ENCODE peak calls at places on chromosomes 12 and 14, in eight cellular contexts. W, H, T, M, Q, C, V and F are unnamed samples.

GRCh38 chr12:57340104-57340503 is 89.1 kb upstream of the STAC3 start:
- DNase-seq in W (peak; percentile 77), H (peak; percentile 72), T (peak; percentile 60), M (no peak), Q (peak; percentile 2), C (peak; percentile 41), V (peak; percentile 92), F (no peak)

GRCh38 chr12:28331130-28331529 is 140.9 kb downstream of the CCDC91 start:
- DNase-seq in W (no peak), H (no peak), T (no peak), M (no peak), Q (no peak), C (no peak), V (peak; percentile 52), F (no peak)

GRCh38 chr14:33685698-33686097 is 265.2 kb downstream of the EGLN3 start:
- DNase-seq in W (no peak), H (no peak), T (no peak), M (no peak), Q (no peak), C (no peak), V (no peak), F (no peak)

GRCh38 chr14:62616668-62617067 is 428.6 kb downstream of the KCNH5 start:
- DNase-seq in W (no peak), H (no peak), T (no peak), M (no peak), Q (no peak), C (no peak), V (peak; percentile 17), F (no peak)

GRCh38 chr14:92719890-92720323 is 28.5 kb downstream of the LGMN start:
- DNase-seq in W (peak; percentile 37), H (peak; percentile 24), T (no peak), M (no peak), Q (no peak), C (no peak), V (no peak), F (no peak)

GRCh38 chr14:51498411-51499227 is 153.1 kb upstream of the FRMD6 start:
- DNase-seq in W (peak; percentile 32), H (no peak), T (no peak), M (peak; percentile 91), Q (no peak), C (no peak), V (no peak), F (no peak)

GRCh38 chr14:101704140-101704539 is 57.4 kb upstream of the PPP2R5C start:
- DNase-seq in W (no peak), H (no peak), T (no peak), M (no peak), Q (no peak), C (no peak), V (no peak), F (no peak)

GRCh38 chr14:63852817-63853730 is at the start of gene SYNE2:
- DNase-seq in W (peak; percentile 78), H (peak; percentile 67), T (peak; percentile 83), M (peak; percentile 85), Q (peak; percentile 94), C (peak; percentile 82), V (peak; percentile 86), F (peak; percentile 76)

GRCh38 chr14:35385042-35385839 is 19.3 kb downstream of the NFKBIA start:
- DNase-seq in W (peak; percentile 94), H (peak; percentile 89), T (no peak), M (peak; percentile 45), Q (peak; percentile 25), C (peak; percentile 56), V (peak; percentile 91), F (no peak)

GRCh38 chr12:113846275-113846674 is 119.8 kb downstream of the RBM19 start:
- DNase-seq in W (peak; percentile 22), H (no peak), T (no peak), M (no peak), Q (no peak), C (no peak), V (no peak), F (no peak)

GRCh38 chr14:51424569-51425251 is 184.7 kb downstream of the TMX1 start:
- DNase-seq in W (peak; percentile 59), H (no peak), T (no peak), M (no peak), Q (peak; percentile 50), C (no peak), V (peak; percentile 86), F (no peak)

GRCh38 chr14:105328678-105329390 is 14.3 kb downstream of the PACS2 start:
- DNase-seq in W (no peak), H (no peak), T (no peak), M (no peak), Q (no peak), C (no peak), V (no peak), F (no peak)

GRCh38 chr14:69351385-69351784 is 46.7 kb downstream of the ERH start:
- DNase-seq in W (no peak), H (no peak), T (no peak), M (no peak), Q (no peak), C (no peak), V (no peak), F (no peak)

GRCh38 chr12:80040075-80040738 is 59.1 kb upstream of the OTOGL start:
- DNase-seq in W (peak; percentile 36), H (no peak), T (no peak), M (no peak), Q (no peak), C (no peak), V (peak; percentile 48), F (no peak)

GRCh38 chr14:32027255-32027939 is 49.7 kb upstream of the ARHGAP5 start:
- DNase-seq in W (peak; percentile 20), H (no peak), T (no peak), M (no peak), Q (no peak), C (peak; percentile 32), V (peak; percentile 22), F (no peak)

DNA sequence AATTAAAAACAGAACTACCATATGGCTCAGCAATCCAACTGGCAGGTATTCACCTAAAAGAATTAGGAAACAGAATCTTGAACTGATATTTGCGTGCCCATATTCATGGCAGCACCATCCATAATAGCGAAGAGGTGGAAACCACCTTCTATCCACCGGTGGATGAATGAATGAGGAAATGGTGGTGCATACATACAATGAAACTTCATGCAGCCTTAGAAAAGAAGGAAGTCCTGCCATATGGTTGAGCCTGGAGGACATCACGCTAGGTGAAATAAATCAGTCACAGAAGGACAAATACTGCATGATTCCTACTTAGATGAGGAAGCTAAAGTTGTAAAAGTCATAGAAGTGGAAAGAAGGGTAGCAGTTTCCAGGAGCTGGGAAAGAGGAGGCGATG is 6.6 kb downstream of the TCL1A start:
- DNase-seq in W (no peak), H (no peak), T (no peak), M (no peak), Q (no peak), C (no peak), V (no peak), F (no peak)
- H3K27ac ChIP-seq in W (no peak overlapping the region), H (no peak overlapping the region), T (no peak overlapping the region), M (no peak overlapping the region), Q (no peak overlapping the region), C (no peak overlapping the region), V (no peak overlapping the region), F (no peak overlapping the region)

GRCh38 chr14:102817942-102818940 is 41.0 kb downstream of the TRAF3 start:
- DNase-seq in W (peak; percentile 30), H (no peak), T (no peak), M (no peak), Q (no peak), C (no peak), V (no peak), F (no peak)
- H3K27ac ChIP-seq in W (no peak overlapping the region), H (no peak overlapping the region), T (no peak overlapping the region), M (no peak overlapping the region), Q (peak overlapping the region; percentile 13), C (no peak overlapping the region), V (no peak overlapping the region), F (peak overlapping the region; percentile 58)

GRCh38 chr12:94555687-94556086 is 94.7 kb downstream of the TMCC3 start:
- DNase-seq in W (no peak), H (no peak), T (no peak), M (no peak), Q (no peak), C (no peak), V (no peak), F (no peak)
- H3K27ac ChIP-seq in W (no peak overlapping the region), H (no peak overlapping the region), T (no peak overlapping the region), M (no peak overlapping the region), Q (no peak overlapping the region), C (no peak overlapping the region), V (no peak overlapping the region), F (no peak overlapping the region)

GRCh38 chr14:49641697-49642129 is 6.7 kb upstream of the DNAAF2 start:
- DNase-seq in W (no peak), H (no peak), T (no peak), M (peak; percentile 28), Q (no peak), C (no peak), V (peak; percentile 38), F (peak; percentile 84)
- H3K27ac ChIP-seq in W (no peak overlapping the region), H (peak overlapping the region; percentile 17), T (peak overlapping the region; percentile 36), M (peak overlapping the region; percentile 19), Q (peak overlapping the region; percentile 56), C (peak overlapping the region; percentile 17), V (peak overlapping the region; percentile 68), F (peak overlapping the region; percentile 71)

DNA sequence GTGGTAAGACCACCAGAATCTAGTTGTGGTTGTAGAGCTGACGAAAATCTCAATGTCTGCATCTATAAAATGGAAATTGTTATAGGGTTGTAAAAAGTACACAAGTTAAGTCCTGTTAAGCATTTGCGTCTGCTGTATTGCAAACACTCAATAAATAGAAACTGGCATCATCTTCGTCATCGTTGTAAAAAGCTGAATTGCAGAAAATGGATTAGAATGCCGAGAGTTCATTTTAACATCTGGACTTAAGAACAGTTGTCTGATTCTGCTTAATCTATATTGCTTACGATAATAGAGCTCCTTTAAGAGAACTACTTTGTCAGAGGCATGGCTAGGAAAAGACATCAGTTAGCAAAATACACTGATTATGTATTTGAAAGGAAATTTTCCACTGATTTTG is 33.2 kb downstream of the KCNMB4 start:
- DNase-seq in W (no peak), H (no peak), T (no peak), M (no peak), Q (no peak), C (no peak), V (no peak), F (no peak)
- H3K27ac ChIP-seq in W (no peak overlapping the region), H (no peak overlapping the region), T (no peak overlapping the region), M (no peak overlapping the region), Q (no peak overlapping the region), C (no peak overlapping the region), V (no peak overlapping the region), F (no peak overlapping the region)

DNA sequence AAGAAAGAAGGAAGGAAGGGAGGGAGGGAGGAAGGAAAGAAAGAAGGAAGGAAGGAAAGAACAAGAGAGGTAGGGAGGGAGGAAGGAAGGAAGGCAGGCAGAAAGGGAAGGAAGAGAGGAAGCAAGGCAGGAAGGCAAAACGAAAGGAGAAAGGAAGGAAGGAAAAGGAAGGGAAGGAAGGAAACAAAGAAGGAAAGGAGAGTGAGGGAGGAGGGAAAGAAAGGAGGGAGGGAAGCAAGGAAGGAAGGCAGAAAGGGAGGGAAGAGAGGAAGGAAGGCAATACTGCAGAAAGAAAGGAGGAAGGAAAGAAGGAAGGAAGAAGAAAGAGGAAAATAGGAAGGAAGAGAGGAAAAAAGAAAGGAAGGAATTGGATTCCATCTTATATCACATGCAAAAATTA is 1303.1 kb upstream of the TMEM132C start:
- DNase-seq in W (no peak), H (no peak), T (no peak), M (no peak), Q (no peak), C (no peak), V (no peak), F (no peak)
- H3K27ac ChIP-seq in W (no peak overlapping the region), H (no peak overlapping the region), T (no peak overlapping the region), M (no peak overlapping the region), Q (no peak overlapping the region), C (no peak overlapping the region), V (no peak overlapping the region), F (no peak overlapping the region)